ENCODE peak calls at places on chromosomes 13 and 19, in four cellular contexts. O is GM12878, T is K562, B is HepG2. K is an unnamed sample.

GRCh38 chr19:31515931-31516330 is 166.7 kb upstream of the TSHZ3 start:
- DNase-seq in O (no peak), T (no peak), B (no peak), K (no peak)

GRCh38 chr19:50453243-50453642 is 20.6 kb downstream of the MYBPC2 start:
- DNase-seq in O (no peak), T (no peak), B (no peak), K (no peak)

GRCh38 chr19:3343619-3344502 is 22.5 kb upstream of the NFIC start:
- DNase-seq in O (no peak), T (peak; percentile 91), B (peak; percentile 86), K (peak; percentile 97)

GRCh38 chr13:28856284-28856683 is 36.1 kb downstream of the MTUS2 start:
- DNase-seq in O (no peak), T (no peak), B (no peak), K (no peak)

GRCh38 chr19:19661675-19662251 is 1.7 kb downstream of the ATP13A1 start:
- DNase-seq in O (peak; percentile 93), T (peak; percentile 31), B (peak; percentile 66), K (peak; percentile 60)

GRCh38 chr19:12872941-12873890 is 8.0 kb downstream of the DNASE2 start:
- DNase-seq in O (no peak), T (peak; percentile 84), B (peak; percentile 17), K (peak; percentile 83)

GRCh38 chr19:23597661-23598060 is 89.4 kb downstream of the ZNF675 start:
- DNase-seq in O (no peak), T (no peak), B (no peak), K (no peak)

GRCh38 chr13:66714795-66715194 is 515.3 kb downstream of the PCDH9 start:
- DNase-seq in O (no peak), T (no peak), B (no peak), K (no peak)

GRCh38 chr19:4069331-4069959 is 2.7 kb upstream of the ZBTB7A start:
- DNase-seq in O (no peak), T (no peak), B (no peak), K (no peak)

GRCh38 chr13:19171563-19171962 is 10.1 kb downstream of the TUBA3C start:
- DNase-seq in O (no peak), T (no peak), B (no peak), K (no peak)

GRCh38 chr13:103140001-103140671 is 73.9 kb upstream of the SLC10A2 start:
- DNase-seq in O (peak; percentile 52), T (peak; percentile 9), B (peak; percentile 12), K (peak; percentile 10)

GRCh38 chr19:35379992-35380391 is 9.1 kb downstream of the GPR42 start:
- DNase-seq in O (no peak), T (peak; percentile 24), B (peak; percentile 35), K (no peak)

GRCh38 chr13:44868397-44868796 is 120.9 kb downstream of the NUFIP1 start:
- DNase-seq in O (peak; percentile 61), T (no peak), B (no peak), K (no peak)

GRCh38 chr13:113288880-113289279 is 8.2 kb upstream of the LAMP1 start:
- DNase-seq in O (no peak), T (no peak), B (no peak), K (no peak)

GRCh38 chr19:3348042-3348441 is 18.3 kb upstream of the NFIC start:
- DNase-seq in O (no peak), T (no peak), B (no peak), K (no peak)

GRCh38 chr13:110647365-110647737 is 32.0 kb downstream of the NAXD start:
- DNase-seq in O (no peak), T (no peak), B (no peak), K (no peak)

GRCh38 chr13:113005997-113006396 is 37.0 kb downstream of the MCF2L start:
- DNase-seq in O (no peak), T (no peak), B (no peak), K (no peak)

GRCh38 chr13:30906411-30906990 is 430 bp downstream of the MEDAG start:
- DNase-seq in O (no peak), T (no peak), B (no peak), K (no peak)

DNA sequence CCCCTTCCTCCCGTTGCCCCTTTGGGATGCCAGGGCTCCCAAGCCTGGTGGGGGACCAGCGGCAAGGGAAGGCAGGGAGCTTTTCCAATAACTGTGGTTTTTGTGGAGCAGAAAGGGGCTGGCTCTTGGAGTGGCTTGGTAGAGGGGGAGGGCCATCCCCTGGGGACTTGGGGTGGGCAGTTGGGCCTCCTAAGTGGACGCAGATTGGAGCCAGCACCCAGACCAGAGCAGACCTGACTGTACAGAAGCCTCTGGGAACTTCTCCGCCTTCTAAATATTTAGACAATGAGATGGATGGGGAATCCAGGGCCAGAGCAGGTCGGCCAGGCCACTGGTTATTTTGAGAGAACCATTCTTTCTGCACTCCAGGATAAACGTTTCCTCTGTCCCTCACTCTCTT is 4.2 kb downstream of the PTGIR start:
- DNase-seq in O (no peak), T (no peak), B (no peak), K (peak; percentile 82)
- TF ChIP-seq SMC3 in O (no peak), T (no peak), B (no peak), K (no peak)

GRCh38 chr19:5817218-5817617 is 12.4 kb downstream of the NRTN start:
- DNase-seq in O (no peak), T (no peak), B (no peak), K (no peak)
- TF ChIP-seq FOXM1 in O (no peak), T (no peak), B (no peak), K (no peak)

DNA sequence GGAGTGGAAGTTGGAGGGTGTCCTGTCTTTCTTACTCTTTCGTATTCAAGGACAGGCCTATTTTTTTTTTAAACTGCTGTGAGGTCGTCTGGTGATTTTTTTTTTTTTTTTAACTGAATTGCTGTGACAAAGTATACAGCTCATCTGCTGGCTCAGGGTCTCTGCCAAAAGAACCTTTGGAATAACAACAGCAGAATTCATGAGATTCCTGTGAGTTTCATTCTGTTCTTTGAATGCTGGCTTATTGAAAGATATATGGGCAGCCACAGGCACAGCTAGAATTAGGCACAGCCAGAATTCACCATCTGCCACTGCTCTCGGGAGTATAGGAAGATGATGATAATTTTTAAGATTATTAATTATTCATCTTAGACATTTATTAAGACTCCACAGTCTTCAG is 21.4 kb upstream of the FRY start:
- DNase-seq in O (no peak), T (no peak), B (no peak), K (no peak)
- TF ChIP-seq SMC3 in O (no peak), T (no peak), B (no peak), K (no peak)

DNA sequence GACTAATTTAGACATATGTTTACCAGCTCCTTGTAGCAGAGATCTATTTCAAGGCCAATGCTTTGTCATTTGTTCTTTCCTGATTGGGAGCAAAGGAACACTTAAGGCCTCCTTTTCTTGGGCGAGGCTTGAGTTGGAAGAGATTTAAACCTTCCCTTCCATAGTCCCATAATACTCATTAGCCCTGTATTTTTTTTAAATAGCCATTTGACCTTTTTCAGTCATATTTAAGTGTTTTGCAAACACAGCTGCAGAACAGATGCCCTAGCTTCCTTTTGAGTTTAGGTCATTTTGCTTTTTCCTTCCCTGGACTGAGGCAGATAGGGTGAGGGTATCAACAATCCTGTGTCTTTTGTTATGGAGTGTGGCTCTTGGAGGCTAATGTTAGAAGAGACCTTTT is 198.3 kb downstream of the NBEA start:
- DNase-seq in O (no peak), T (no peak), B (no peak), K (no peak)
- TF ChIP-seq FOXM1 in O (no peak), T (no peak), B (no peak), K (no peak)

DNA sequence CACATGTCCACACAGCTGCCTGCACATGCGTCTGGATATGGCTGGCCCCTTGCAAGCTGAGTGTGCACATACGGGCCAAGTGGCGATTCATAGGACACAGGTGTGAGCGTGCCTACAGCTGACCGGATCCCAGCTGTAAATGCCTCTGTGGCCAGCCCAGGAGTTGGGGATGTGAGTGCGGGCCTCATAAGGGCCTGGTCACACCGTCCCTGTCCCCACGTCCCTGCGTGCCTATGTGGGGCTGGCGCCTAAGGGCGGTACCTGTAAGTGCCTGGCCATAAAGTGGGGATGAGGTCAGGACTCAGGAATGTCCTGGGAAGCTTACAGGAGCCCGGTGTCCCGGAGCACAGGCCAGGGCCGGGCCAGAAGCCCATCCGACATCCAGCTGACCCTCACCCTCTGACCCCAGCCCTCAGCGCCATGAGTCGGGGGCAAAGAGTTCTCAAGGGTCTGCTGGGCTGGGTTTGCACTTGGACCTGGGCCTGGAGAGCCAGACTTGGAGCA is 1.3 kb upstream of the ARHGAP45 start:
- DNase-seq in O (no peak), T (no peak), B (no peak), K (no peak)
- TF ChIP-seq SMC3 in O (no peak), T (no peak), B (no peak), K (no peak)

GRCh38 chr13:25046274-25046984 is 49.5 kb upstream of the PABPC3 start:
- DNase-seq in O (no peak), T (no peak), B (no peak), K (peak; percentile 38)
- TF ChIP-seq FOXM1 in O (no peak), T (no peak), B (no peak), K (no peak)

GRCh38 chr19:10911579-10912363 is 16.7 kb downstream of the YIPF2 start:
- DNase-seq in O (no peak), T (no peak), B (no peak), K (no peak)
- TF ChIP-seq SMC3 in O (no peak), T (no peak), B (no peak), K (no peak)

GRCh38 chr19:48997972-48998371 is 4.3 kb downstream of the RUVBL2 start:
- DNase-seq in O (no peak), T (peak; percentile 61), B (peak; percentile 73), K (peak; percentile 69)
- TF ChIP-seq FOXM1 in O (no peak), T (no peak), B (no peak), K (no peak)

K was measured in SK-N-SH.